ENCODE peak calls at places on chromosomes 4 and X, in four cellular contexts. One of them, this sample, is unnamed.

GRCh38 chrX:100363926-100364325 is 46.1 kb downstream of the PCDH19 start:
- DNase-seq in IMR-90: no peak
- DNase-seq in K562: no peak
- DNase-seq in GM12878: no peak
- DNase-seq in this sample: no peak

GRCh38 chr4:109072595-109072994 is 229.9 kb downstream of the COL25A1 start:
- DNase-seq in IMR-90: peak
- DNase-seq in K562: no peak
- DNase-seq in GM12878: no peak
- DNase-seq in this sample: no peak

GRCh38 chrX:68939868-68940267 is 111.0 kb downstream of the EFNB1 start:
- DNase-seq in IMR-90: no peak
- DNase-seq in K562: no peak
- DNase-seq in GM12878: no peak
- DNase-seq in this sample: no peak

GRCh38 chr4:120723105-120723504 is 199.4 kb downstream of the PRDM5 start:
- DNase-seq in IMR-90: no peak
- DNase-seq in K562: no peak
- DNase-seq in GM12878: no peak
- DNase-seq in this sample: no peak

GRCh38 chr4:48254381-48255072 is 15.1 kb downstream of the TEC start:
- DNase-seq in IMR-90: peak
- DNase-seq in K562: peak
- DNase-seq in GM12878: no peak
- DNase-seq in this sample: no peak

GRCh38 chr4:112343330-112343729 is 46.2 kb downstream of the ALPK1 start:
- DNase-seq in IMR-90: no peak
- DNase-seq in K562: no peak
- DNase-seq in GM12878: no peak
- DNase-seq in this sample: no peak

GRCh38 chr4:153963216-153963615 is 174.3 kb upstream of the SFRP2 start:
- DNase-seq in IMR-90: no peak
- DNase-seq in K562: no peak
- DNase-seq in GM12878: no peak
- DNase-seq in this sample: no peak

GRCh38 chr4:40065010-40065409 is 8.4 kb downstream of the N4BP2 start:
- DNase-seq in IMR-90: no peak
- DNase-seq in K562: no peak
- DNase-seq in GM12878: no peak
- DNase-seq in this sample: no peak

GRCh38 chr4:38782452-38783108 is at the start of gene TLR10:
- DNase-seq in IMR-90: peak
- DNase-seq in K562: peak
- DNase-seq in GM12878: peak
- DNase-seq in this sample: peak

GRCh38 chr4:112183252-112183651 is 38.0 kb downstream of the FAM241A start:
- DNase-seq in IMR-90: peak
- DNase-seq in K562: no peak
- DNase-seq in GM12878: no peak
- DNase-seq in this sample: no peak

GRCh38 chr4:73068496-73069337 is 799 bp downstream of the COX18 start:
- DNase-seq in IMR-90: peak
- DNase-seq in K562: peak
- DNase-seq in GM12878: peak
- DNase-seq in this sample: peak

GRCh38 chr4:1565598-1566295 is 118.4 kb downstream of the FAM53A start:
- DNase-seq in IMR-90: no peak
- DNase-seq in K562: no peak
- DNase-seq in GM12878: no peak
- DNase-seq in this sample: no peak

GRCh38 chr4:89823416-89823815 is 13.5 kb downstream of the SNCA start:
- DNase-seq in IMR-90: peak
- DNase-seq in K562: peak
- DNase-seq in GM12878: no peak
- DNase-seq in this sample: no peak

GRCh38 chrX:9606971-9607370 is 142.1 kb downstream of the TBL1X start:
- DNase-seq in IMR-90: no peak
- DNase-seq in K562: no peak
- DNase-seq in GM12878: no peak
- DNase-seq in this sample: no peak

GRCh38 chrX:9605484-9605883 is 140.6 kb downstream of the TBL1X start:
- DNase-seq in IMR-90: no peak
- DNase-seq in K562: no peak
- DNase-seq in GM12878: no peak
- DNase-seq in this sample: no peak

GRCh38 chrX:9609987-9610386 is 145.1 kb downstream of the TBL1X start:
- DNase-seq in IMR-90: no peak
- DNase-seq in K562: no peak
- DNase-seq in GM12878: no peak
- DNase-seq in this sample: no peak

GRCh38 chrX:9604908-9605306 is 140.0 kb downstream of the TBL1X start:
- DNase-seq in IMR-90: no peak
- DNase-seq in K562: no peak
- DNase-seq in GM12878: no peak
- DNase-seq in this sample: no peak

GRCh38 chrX:9604111-9604907 is 139.5 kb downstream of the TBL1X start:
- DNase-seq in IMR-90: no peak
- DNase-seq in K562: no peak
- DNase-seq in GM12878: no peak
- DNase-seq in this sample: no peak
- TF ChIP-seq ELK1 in IMR-90: no peak
- TF ChIP-seq ELK1 in K562: no peak
- TF ChIP-seq ELK1 in GM12878: no peak
- TF ChIP-seq ELK1 in this sample: no peak

GRCh38 chrX:50100188-50100587 is 100.6 kb downstream of the AKAP4 start:
- DNase-seq in IMR-90: no peak
- DNase-seq in K562: peak
- DNase-seq in GM12878: no peak
- DNase-seq in this sample: peak
- TF ChIP-seq CTCF in IMR-90: peak
- TF ChIP-seq CTCF in K562: peak
- TF ChIP-seq CTCF in GM12878: peak
- TF ChIP-seq CTCF in this sample: peak

GRCh38 chrX:74535211-74535621 is 79.2 kb downstream of the RLIM start:
- DNase-seq in IMR-90: peak
- DNase-seq in K562: peak
- DNase-seq in GM12878: no peak
- DNase-seq in this sample: no peak
- TF ChIP-seq ELK1 in IMR-90: no peak
- TF ChIP-seq ELK1 in K562: no peak
- TF ChIP-seq ELK1 in GM12878: no peak
- TF ChIP-seq ELK1 in this sample: no peak

DNA sequence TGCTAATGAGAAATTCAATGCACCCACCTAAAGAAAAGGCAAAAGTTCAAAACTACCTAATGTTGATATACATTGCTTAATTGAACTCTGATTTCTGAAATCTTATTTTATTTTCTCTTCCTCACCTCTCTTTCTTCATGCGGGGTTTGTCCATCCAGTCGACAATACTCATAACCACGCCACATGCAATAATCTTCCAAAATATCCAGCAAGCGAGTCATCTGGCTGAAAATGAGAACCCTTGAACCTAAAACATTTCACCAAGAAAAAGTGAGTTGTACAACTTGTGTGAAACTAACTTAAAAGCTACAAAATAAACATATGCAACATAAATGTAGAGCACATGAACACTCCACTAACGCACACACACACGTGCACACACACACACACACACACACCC is 26.7 kb downstream of the SMARCA1 start:
- DNase-seq in IMR-90: peak
- DNase-seq in K562: no peak
- DNase-seq in GM12878: no peak
- DNase-seq in this sample: no peak
- TF ChIP-seq CTCF in IMR-90: no peak
- TF ChIP-seq CTCF in K562: no peak
- TF ChIP-seq CTCF in GM12878: no peak
- TF ChIP-seq CTCF in this sample: no peak

This sample was measured in A549.